ENCODE peak calls at places on chromosomes 7 and 10, in ten cellular contexts. W, G, S, E, C, N, F, R, P and T are unnamed samples. For H3K9me3 and H3K4me1, the result is how much of the 10 kb centered on the place peaks cover.

GRCh38 chr7:82578430-82578829 is 134.9 kb upstream of the CACNA2D1 start:
- DNase-seq in W (no peak), G (no peak), S (no peak), E (no peak), C (no peak), N (no peak), F (no peak), R (no peak), P (no peak), T (no peak)

GRCh38 chr10:44960482-44961230 is 1.1 kb downstream of the RASSF4 start:
- DNase-seq in W (no peak), G (no peak), S (no peak), E (peak), C (peak), N (no peak), F (peak), R (no peak), P (peak), T (peak)

GRCh38 chr7:18786196-18786727 is 290.7 kb downstream of the HDAC9 start:
- DNase-seq in W (no peak), G (no peak), S (no peak), E (no peak), C (no peak), N (no peak), F (no peak), R (no peak), P (no peak), T (no peak)

GRCh38 chr10:30915141-30915540 is 116.5 kb downstream of the ZNF438 start:
- DNase-seq in W (no peak), G (no peak), S (no peak), E (no peak), C (no peak), N (no peak), F (no peak), R (no peak), P (no peak), T (no peak)

GRCh38 chr10:60352105-60352504 is 37.6 kb downstream of the ANK3 start:
- DNase-seq in W (no peak), G (no peak), S (no peak), E (no peak), C (no peak), N (no peak), F (no peak), R (no peak), P (no peak), T (no peak)

GRCh38 chr10:126334272-126334671 is 54.0 kb downstream of the ADAM12 start:
- DNase-seq in W (no peak), G (no peak), S (no peak), E (no peak), C (no peak), N (no peak), F (no peak), R (no peak), P (no peak), T (no peak)

GRCh38 chr10:132443605-132443997 is 46.6 kb downstream of the PWWP2B start:
- DNase-seq in W (no peak), G (peak), S (peak), E (no peak), C (peak), N (no peak), F (peak), R (no peak), P (no peak), T (peak)

GRCh38 chr10:127195571-127196226 is 692 bp downstream of the INSYN2A start:
- DNase-seq in W (no peak), G (no peak), S (peak), E (peak), C (no peak), N (no peak), F (no peak), R (no peak), P (no peak), T (no peak)

GRCh38 chr7:151321341-151321740 is 20.3 kb upstream of the NUB1 start:
- DNase-seq in W (no peak), G (no peak), S (no peak), E (no peak), C (peak), N (no peak), F (no peak), R (no peak), P (no peak), T (no peak)

GRCh38 chr10:24427678-24428409 is 218.9 kb downstream of the KIAA1217 start:
- DNase-seq in W (no peak), G (no peak), S (no peak), E (no peak), C (no peak), N (no peak), F (no peak), R (peak), P (no peak), T (no peak)

GRCh38 chr7:158815046-158815445 is 14.3 kb downstream of the ESYT2 start:
- DNase-seq in W (peak), G (no peak), S (no peak), E (peak), C (no peak), N (peak), F (no peak), R (no peak), P (no peak), T (no peak)

GRCh38 chr10:79129361-79129997 is 60.7 kb downstream of the ZMIZ1 start:
- DNase-seq in W (no peak), G (no peak), S (no peak), E (peak), C (peak), N (no peak), F (no peak), R (no peak), P (no peak), T (no peak)

GRCh38 chr7:123622660-123623386 is 21.2 kb downstream of the ASB15 start:
- DNase-seq in W (no peak), G (no peak), S (no peak), E (no peak), C (no peak), N (no peak), F (no peak), R (no peak), P (no peak), T (no peak)

DNA sequence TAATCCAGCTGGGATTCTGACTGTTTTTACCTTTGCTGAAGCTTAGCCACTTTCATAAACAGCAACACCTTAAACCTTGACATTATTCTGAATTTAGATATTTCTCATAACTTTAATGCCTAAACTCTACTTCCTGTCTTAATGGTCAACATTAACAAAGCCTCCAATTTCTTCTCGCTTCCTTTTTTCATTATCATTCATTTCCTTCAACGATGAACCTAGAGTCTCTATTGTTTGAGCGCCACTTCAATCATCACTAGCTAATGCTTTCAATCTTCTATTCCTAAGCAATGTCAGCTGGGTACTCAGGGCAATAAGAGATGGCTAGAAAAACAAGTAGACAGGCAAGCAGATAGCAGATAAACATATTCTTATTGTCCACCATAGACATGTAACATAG is 96.6 kb upstream of the TMEM196 start:
- DNase-seq in W (no peak), G (no peak), S (no peak), E (no peak), C (no peak), N (no peak), F (no peak), R (no peak), P (no peak), T (no peak)
- H3K9me3 ChIP-seq in W (under half), G (under half), S (under half), E (under half), C (under half), N (under half), F (under half), R (under half), P (under half), T (under half)

GRCh38 chr7:138500892-138501291 is 40.8 kb downstream of the TRIM24 start:
- DNase-seq in W (no peak), G (no peak), S (no peak), E (no peak), C (no peak), N (no peak), F (no peak), R (no peak), P (no peak), T (no peak)

GRCh38 chr7:138510003-138510402 is 49.9 kb downstream of the TRIM24 start:
- DNase-seq in W (no peak), G (no peak), S (no peak), E (no peak), C (no peak), N (no peak), F (no peak), R (no peak), P (no peak), T (no peak)

GRCh38 chr7:138502023-138502767 is 42.1 kb downstream of the TRIM24 start:
- DNase-seq in W (no peak), G (no peak), S (no peak), E (no peak), C (no peak), N (no peak), F (no peak), R (no peak), P (no peak), T (no peak)

GRCh38 chr7:138506764-138507163 is 46.7 kb downstream of the TRIM24 start:
- DNase-seq in W (no peak), G (no peak), S (no peak), E (no peak), C (no peak), N (no peak), F (no peak), R (no peak), P (no peak), T (no peak)

DNA sequence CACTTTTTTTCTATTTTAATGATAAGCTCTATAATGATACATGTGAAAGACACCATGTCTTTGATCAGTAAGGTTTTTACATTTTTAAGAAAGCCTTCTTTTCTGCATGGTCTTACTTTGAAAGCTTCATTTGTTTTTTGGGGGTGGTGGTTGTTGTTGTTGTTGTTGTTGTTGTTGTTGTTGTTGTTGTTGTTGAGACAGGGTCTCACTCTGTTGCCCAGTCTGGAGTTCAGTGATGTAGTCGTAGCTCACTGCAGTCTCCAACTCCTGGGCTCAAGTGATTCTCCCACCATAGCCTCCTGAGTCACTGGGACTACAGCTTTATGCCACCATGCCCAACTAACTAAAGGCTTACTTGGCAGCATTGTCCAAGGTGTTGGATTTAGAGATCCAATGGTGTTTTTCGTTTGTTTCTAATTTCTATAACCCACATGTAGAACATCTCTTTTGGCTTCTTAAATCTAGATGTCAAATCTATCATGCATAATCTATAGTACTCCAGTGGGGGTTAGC is 45.4 kb downstream of the TRIM24 start:
- DNase-seq in W (no peak), G (no peak), S (no peak), E (no peak), C (no peak), N (no peak), F (no peak), R (no peak), P (no peak), T (no peak)
- H3K4me1 ChIP-seq in W (under half), G (under half), S (under half), E (under half), C (under half), N (under half), F (under half), R (under half), P (under half), T (under half)

GRCh38 chr10:103733002-103733419 is 122.4 kb downstream of the SH3PXD2A start:
- DNase-seq in W (no peak), G (no peak), S (no peak), E (no peak), C (no peak), N (no peak), F (no peak), R (no peak), P (no peak), T (no peak)

GRCh38 chr10:103731609-103732270 is 123.6 kb downstream of the SH3PXD2A start:
- DNase-seq in W (peak), G (no peak), S (no peak), E (no peak), C (no peak), N (no peak), F (no peak), R (no peak), P (no peak), T (no peak)

GRCh38 chr10:103729851-103730250 is 125.5 kb downstream of the SH3PXD2A start:
- DNase-seq in W (no peak), G (no peak), S (no peak), E (no peak), C (no peak), N (no peak), F (no peak), R (no peak), P (no peak), T (no peak)

GRCh38 chr10:103734731-103735130 is 120.6 kb downstream of the SH3PXD2A start:
- DNase-seq in W (no peak), G (no peak), S (no peak), E (no peak), C (no peak), N (no peak), F (no peak), R (no peak), P (no peak), T (no peak)

DNA sequence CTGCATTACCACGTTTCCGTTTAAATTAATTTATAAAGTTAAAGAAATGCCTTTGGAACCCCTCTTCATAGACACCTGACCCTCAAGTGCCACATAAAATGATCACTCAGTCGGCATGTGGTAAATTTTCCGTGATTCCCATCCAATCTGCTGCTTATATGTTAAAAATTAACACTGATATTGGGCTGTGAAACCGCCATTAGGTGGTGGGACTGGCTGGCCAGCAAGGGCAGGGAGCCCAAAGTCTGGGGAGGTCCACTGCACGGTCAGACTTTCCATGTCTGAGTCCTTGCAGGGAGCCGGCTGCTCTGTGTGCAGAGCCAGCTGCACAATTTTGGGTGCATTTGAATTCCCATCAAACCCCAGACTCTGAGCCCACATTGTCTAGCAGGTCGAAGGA is 123.0 kb downstream of the SH3PXD2A start:
- DNase-seq in W (no peak), G (no peak), S (peak), E (no peak), C (no peak), N (no peak), F (no peak), R (no peak), P (no peak), T (no peak)
- H3K27ac ChIP-seq in W (no peak), G (no peak), S (no peak), E (no peak), C (no peak), N (no peak), F (no peak), R (no peak), P (no peak), T (no peak)

DNA sequence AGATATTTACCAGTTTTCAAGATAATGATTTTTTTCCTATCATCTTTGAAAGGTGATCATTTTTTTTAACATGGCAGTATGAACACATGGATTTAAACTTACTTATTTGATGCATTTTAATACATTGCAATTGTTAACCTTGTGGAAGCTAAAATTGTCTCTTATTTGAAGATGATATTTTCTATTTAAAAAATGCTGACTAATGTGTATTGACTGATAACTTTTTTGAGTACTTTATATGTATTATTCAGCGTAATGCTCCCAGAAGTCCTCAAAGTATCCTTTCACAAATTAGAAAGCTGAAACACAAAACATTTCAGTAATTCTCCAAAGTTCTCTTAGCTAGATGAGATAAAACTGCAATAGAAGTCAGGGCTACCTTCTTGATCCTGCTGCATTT is 677.3 kb downstream of the NRG3 start:
- DNase-seq in W (no peak), G (no peak), S (no peak), E (no peak), C (no peak), N (no peak), F (no peak), R (no peak), P (no peak), T (no peak)
- H3K9me3 ChIP-seq in W (under half), G (under half), S (under half), E (under half), C (under half), N (under half), F (under half), R (under half), P (under half), T (under half)

DNA sequence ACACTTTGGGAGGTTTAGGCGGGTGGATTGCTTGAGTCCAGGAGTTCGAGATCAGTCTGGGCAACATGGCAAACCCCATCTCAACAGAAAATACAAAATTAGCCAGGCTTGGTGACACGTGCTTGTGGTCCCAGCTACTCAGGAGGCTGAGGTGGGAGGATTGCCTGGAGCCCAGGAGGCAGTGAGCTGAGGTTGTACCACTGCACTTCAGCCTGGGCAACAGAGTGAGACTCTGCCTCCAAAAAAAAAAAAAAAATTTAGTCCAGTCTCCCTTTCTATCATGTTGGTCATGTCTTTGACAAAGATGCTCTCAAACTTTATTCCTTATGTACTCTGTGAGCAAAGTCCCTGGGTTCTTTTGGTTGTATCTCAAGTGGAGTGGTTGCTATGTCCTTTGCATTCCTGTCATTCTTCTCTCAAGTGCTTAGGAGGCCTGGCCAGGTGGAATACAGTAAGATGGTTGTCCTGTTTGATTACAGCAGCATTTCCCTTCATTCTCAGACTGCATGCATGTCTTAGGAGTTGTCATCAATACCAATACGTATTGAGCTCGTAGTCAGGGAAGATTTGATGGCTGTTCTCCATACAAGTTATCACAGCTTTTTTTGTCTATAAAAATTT is 85.7 kb downstream of the MMRN2 start:
- DNase-seq in W (no peak), G (no peak), S (no peak), E (peak), C (peak), N (no peak), F (no peak), R (no peak), P (no peak), T (no peak)
- H3K4me1 ChIP-seq in W (under half), G (under half), S (under half), E (under half), C (under half), N (under half), F (under half), R (under half), P (half or more), T (under half)

DNA sequence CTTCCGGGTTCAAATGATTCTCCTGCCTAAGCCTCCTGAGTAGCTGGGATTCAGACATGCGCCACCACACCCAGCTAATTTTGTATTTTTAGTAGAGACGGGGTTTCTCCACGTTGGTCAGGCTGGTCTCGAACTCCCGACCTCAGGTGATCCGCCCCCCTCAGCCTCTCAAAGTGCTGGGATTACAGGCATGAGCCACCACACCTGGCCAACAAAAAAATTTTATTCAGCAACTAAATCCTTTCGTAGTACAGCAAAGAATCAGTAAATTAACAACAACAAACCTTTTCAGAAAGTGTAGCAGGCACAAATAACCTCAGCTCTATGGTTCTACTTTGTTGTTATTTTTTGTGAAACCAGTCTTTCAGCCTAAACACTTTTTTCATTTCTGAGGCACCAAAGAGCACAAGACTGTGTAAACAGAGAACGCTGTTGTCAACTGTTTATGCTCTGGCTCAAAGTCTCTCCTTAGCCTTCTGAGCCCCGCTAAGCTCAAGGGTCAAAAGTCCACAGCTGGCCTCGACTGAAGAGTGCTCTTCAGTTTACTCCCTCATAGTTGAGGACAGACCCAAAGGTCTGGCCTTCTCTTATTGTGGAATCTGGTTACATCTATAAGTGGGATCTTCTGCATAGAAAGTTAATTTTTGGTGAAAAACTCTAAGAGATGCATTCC is 24.7 kb upstream of the DDX50 start:
- DNase-seq in W (no peak), G (no peak), S (no peak), E (no peak), C (no peak), N (no peak), F (no peak), R (no peak), P (no peak), T (peak)
- H3K27ac ChIP-seq in W (no peak), G (no peak), S (peak), E (no peak), C (no peak), N (no peak), F (no peak), R (no peak), P (peak), T (peak)

DNA sequence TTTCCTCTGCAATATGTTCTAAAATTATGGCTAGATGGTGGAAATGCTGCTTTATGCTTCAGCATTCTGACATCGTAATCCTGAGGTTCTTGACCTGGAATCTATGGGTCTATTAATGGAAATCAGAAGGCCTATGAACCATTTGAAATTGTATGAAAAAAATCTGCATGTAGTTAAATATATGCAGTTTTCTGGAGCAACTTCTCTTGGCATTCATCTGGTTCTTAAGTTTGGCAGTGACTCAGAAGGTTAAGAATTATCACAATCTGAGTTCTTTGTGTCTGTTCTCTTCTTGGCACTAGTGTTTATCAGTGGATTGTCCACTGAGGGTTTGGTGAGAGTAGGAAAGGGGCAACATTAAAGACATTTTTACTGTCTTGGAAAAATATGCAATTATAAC is 71.1 kb upstream of the FZD1 start:
- DNase-seq in W (no peak), G (no peak), S (no peak), E (no peak), C (no peak), N (no peak), F (no peak), R (no peak), P (no peak), T (no peak)
- H3K9me3 ChIP-seq in W (under half), G (under half), S (under half), E (under half), C (under half), N (under half), F (under half), R (under half), P (under half), T (under half)

GRCh38 chr10:110408203-110408871 is 89.4 kb upstream of the DUSP5 start:
- DNase-seq in W (peak), G (no peak), S (no peak), E (peak), C (peak), N (no peak), F (no peak), R (no peak), P (no peak), T (no peak)

GRCh38 chr10:110405401-110405800 is 92.3 kb upstream of the DUSP5 start:
- DNase-seq in W (no peak), G (no peak), S (peak), E (no peak), C (no peak), N (no peak), F (no peak), R (no peak), P (no peak), T (no peak)

GRCh38 chr10:110409488-110409887 is 88.2 kb upstream of the DUSP5 start:
- DNase-seq in W (no peak), G (no peak), S (no peak), E (no peak), C (no peak), N (no peak), F (no peak), R (no peak), P (no peak), T (no peak)

GRCh38 chr10:110408943-110409342 is 88.8 kb upstream of the DUSP5 start:
- DNase-seq in W (no peak), G (no peak), S (no peak), E (no peak), C (no peak), N (no peak), F (no peak), R (no peak), P (no peak), T (no peak)

GRCh38 chr10:110407301-110408170 is 90.2 kb upstream of the DUSP5 start:
- DNase-seq in W (peak), G (no peak), S (no peak), E (no peak), C (no peak), N (no peak), F (no peak), R (no peak), P (no peak), T (no peak)
- H3K4me1 ChIP-seq in W (half or more), G (under half), S (under half), E (under half), C (half or more), N (under half), F (under half), R (under half), P (under half), T (under half)